ENCODE peak calls at places on chromosomes 1 and 21, in six cellular contexts. I is body of pancreas, Z is adrenal gland, T is H1, X is breast epithelium, M is HepG2. H is an unnamed sample. For H3K4me1, the result is how much of the 10 kb centered on the place peaks cover.

GRCh38 chr1:206856674-206857464 is 8.6 kb upstream of the IL20 start:
- DNase-seq in I (no peak), Z (no peak), T (no peak), X (no peak), M (peak), H (no peak)

GRCh38 chr1:65310078-65310587 is 790 bp downstream of the DNAJC6 start:
- DNase-seq in I (peak), Z (peak), T (peak), X (no peak), M (no peak), H (no peak)

GRCh38 chr1:206912445-206913095 is 9.2 kb downstream of the FCMR start:
- DNase-seq in I (peak), Z (peak), T (no peak), X (peak), M (peak), H (peak)

GRCh38 chr1:109299087-109299983 is 7.5 kb downstream of the MYBPHL start:
- DNase-seq in I (peak), Z (no peak), T (no peak), X (peak), M (peak), H (no peak)

GRCh38 chr1:87560961-87561360 is 232.3 kb downstream of the LMO4 start:
- DNase-seq in I (no peak), Z (no peak), T (no peak), X (no peak), M (no peak), H (no peak)

GRCh38 chr1:203463469-203464062 is 12.0 kb upstream of the PRELP start:
- DNase-seq in I (no peak), Z (no peak), T (no peak), X (no peak), M (no peak), H (no peak)

GRCh38 chr1:230185076-230186001 is 118.3 kb downstream of the GALNT2 start:
- DNase-seq in I (no peak), Z (no peak), T (no peak), X (no peak), M (no peak), H (no peak)

GRCh38 chr1:25799758-25800537 is at the start of gene SELENON:
- DNase-seq in I (peak), Z (peak), T (no peak), X (peak), M (peak), H (peak)

GRCh38 chr1:119531606-119532323 is 24.8 kb downstream of the HSD3B1 start:
- DNase-seq in I (no peak), Z (no peak), T (no peak), X (no peak), M (no peak), H (no peak)

GRCh38 chr1:107251083-107251482 is 110.2 kb downstream of the NTNG1 start:
- DNase-seq in I (no peak), Z (no peak), T (no peak), X (no peak), M (no peak), H (no peak)

GRCh38 chr1:8902765-8903164 is 24.3 kb upstream of the ENO1 start:
- DNase-seq in I (no peak), Z (no peak), T (no peak), X (no peak), M (no peak), H (no peak)

GRCh38 chr1:217660353-217661062 is 29.4 kb downstream of the SPATA17 start:
- DNase-seq in I (no peak), Z (no peak), T (no peak), X (no peak), M (peak), H (no peak)

GRCh38 chr1:82515650-82516049 is 714.9 kb downstream of the ADGRL2 start:
- DNase-seq in I (no peak), Z (no peak), T (no peak), X (no peak), M (peak), H (no peak)

GRCh38 chr1:165795894-165796293 is 27.2 kb upstream of the TMCO1 start:
- DNase-seq in I (no peak), Z (no peak), T (no peak), X (no peak), M (no peak), H (no peak)

GRCh38 chr1:225577243-225577642 is 75.7 kb downstream of the ENAH start:
- DNase-seq in I (no peak), Z (no peak), T (no peak), X (no peak), M (no peak), H (no peak)

GRCh38 chr1:178774263-178774662 is 49.2 kb downstream of the RALGPS2 start:
- DNase-seq in I (no peak), Z (no peak), T (no peak), X (no peak), M (peak), H (no peak)

GRCh38 chr1:76501136-76501535 is 366.1 kb upstream of the ST6GALNAC5 start:
- DNase-seq in I (no peak), Z (no peak), T (no peak), X (no peak), M (no peak), H (no peak)

GRCh38 chr1:1225913-1226312 is 5.9 kb downstream of the SDF4 start:
- DNase-seq in I (no peak), Z (no peak), T (no peak), X (no peak), M (no peak), H (no peak)

GRCh38 chr1:177568702-177569101 is 397.9 kb downstream of the BRINP2 start:
- DNase-seq in I (no peak), Z (no peak), T (no peak), X (no peak), M (no peak), H (no peak)

GRCh38 chr1:221689138-221689537 is 52.8 kb downstream of the DUSP10 start:
- DNase-seq in I (no peak), Z (no peak), T (no peak), X (no peak), M (no peak), H (no peak)

GRCh38 chr1:38013027-38013588 is 574 bp downstream of the UTP11 start:
- DNase-seq in I (peak), Z (no peak), T (no peak), X (no peak), M (peak), H (no peak)

GRCh38 chr21:18499761-18500376 is 96.3 kb upstream of the TMPRSS15 start:
- DNase-seq in I (peak), Z (peak), T (no peak), X (no peak), M (peak), H (no peak)

GRCh38 chr1:234558186-234558836 is 51.7 kb downstream of the IRF2BP2 start:
- DNase-seq in I (no peak), Z (no peak), T (no peak), X (peak), M (no peak), H (peak)

GRCh38 chr1:9198538-9199361 is 35.8 kb upstream of the H6PD start:
- DNase-seq in I (no peak), Z (no peak), T (no peak), X (no peak), M (no peak), H (no peak)

GRCh38 chr1:30692948-30693301 is 30.5 kb downstream of the MATN1 start:
- DNase-seq in I (no peak), Z (no peak), T (no peak), X (no peak), M (no peak), H (peak)

GRCh38 chr1:24366707-24367106 is 46.9 kb downstream of the STPG1 start:
- DNase-seq in I (no peak), Z (no peak), T (no peak), X (no peak), M (no peak), H (no peak)

GRCh38 chr1:226181996-226182714 is 4.4 kb downstream of the ACBD3 start:
- DNase-seq in I (peak), Z (peak), T (no peak), X (no peak), M (peak), H (peak)

GRCh38 chr1:8880068-8880676 is 1.7 kb upstream of the ENO1 start:
- DNase-seq in I (peak), Z (no peak), T (no peak), X (no peak), M (peak), H (peak)

GRCh38 chr1:182568647-182569284 is 20.3 kb downstream of the RNASEL start:
- DNase-seq in I (no peak), Z (no peak), T (no peak), X (no peak), M (no peak), H (no peak)

GRCh38 chr1:225670806-225671733 is 18.1 kb upstream of the ENAH start:
- DNase-seq in I (no peak), Z (no peak), T (no peak), X (no peak), M (peak), H (no peak)

GRCh38 chr1:181104042-181104789 is 15.7 kb downstream of the IER5 start:
- DNase-seq in I (no peak), Z (no peak), T (no peak), X (no peak), M (no peak), H (no peak)
- H3K4me1 ChIP-seq in I (under half), Z (under half), T (under half), X (under half), M (half or more), H (under half)

DNA sequence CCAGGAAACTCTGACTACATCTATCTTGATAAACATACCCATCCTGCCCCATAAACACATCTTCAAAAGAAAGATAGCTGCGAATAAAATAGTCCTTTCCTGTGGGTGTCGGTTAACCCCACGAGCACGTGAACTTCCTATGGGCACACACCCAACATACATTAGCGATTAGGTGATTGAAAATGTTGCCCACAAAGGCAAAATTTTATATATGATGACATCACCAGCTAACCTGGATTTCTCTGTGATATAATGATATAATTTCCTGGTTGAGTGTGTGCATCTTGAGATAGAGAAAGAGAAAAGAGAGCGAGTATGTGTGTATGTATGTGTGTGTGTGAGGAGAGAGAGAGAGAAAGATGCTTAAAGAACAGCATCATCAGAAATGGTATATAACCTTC is 296.1 kb downstream of the PTPRC start:
- DNase-seq in I (no peak), Z (no peak), T (no peak), X (no peak), M (no peak), H (no peak)
- TF ChIP-seq POLR2A in I (no peak), Z (no peak), T (no peak), X (no peak), M (no peak), H (no peak)

GRCh38 chr1:173714759-173715537 is at the start of gene KLHL20:
- DNase-seq in I (peak), Z (peak), T (peak), X (peak), M (peak), H (peak)

GRCh38 chr1:173717238-173717637 is 2.5 kb downstream of the KLHL20 start:
- DNase-seq in I (peak), Z (no peak), T (no peak), X (no peak), M (peak), H (no peak)

GRCh38 chr1:173714441-173714758 is 381 bp upstream of the KLHL20 start:
- DNase-seq in I (no peak), Z (no peak), T (no peak), X (no peak), M (no peak), H (no peak)

DNA sequence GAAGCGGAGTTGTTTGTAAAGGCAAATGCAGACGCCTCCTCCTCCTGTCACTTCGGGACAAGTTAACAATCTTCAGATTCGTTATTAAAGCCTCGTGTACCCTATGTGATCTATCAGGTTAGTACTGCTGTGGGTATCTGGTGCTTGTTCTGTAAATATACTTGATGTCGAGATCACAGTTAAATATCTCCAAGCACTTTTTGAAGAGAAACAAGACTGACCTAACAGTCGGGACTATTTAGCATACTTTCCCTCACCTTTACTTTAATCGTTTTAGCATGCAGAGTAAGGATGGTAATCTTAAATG is 710 bp downstream of the KLHL20 start:
- DNase-seq in I (no peak), Z (no peak), T (no peak), X (no peak), M (no peak), H (no peak)
- H3K27ac ChIP-seq in I (peak), Z (peak), T (no peak), X (peak), M (peak), H (peak)

GRCh38 chr1:4219826-4220225 is 319.8 kb upstream of the C1orf174 start:
- DNase-seq in I (no peak), Z (no peak), T (no peak), X (no peak), M (peak), H (no peak)

GRCh38 chr1:4218619-4219018 is 318.5 kb upstream of the C1orf174 start:
- DNase-seq in I (no peak), Z (no peak), T (no peak), X (no peak), M (no peak), H (no peak)

GRCh38 chr1:4220362-4220761 is 320.3 kb upstream of the C1orf174 start:
- DNase-seq in I (no peak), Z (no peak), T (no peak), X (no peak), M (no peak), H (no peak)

GRCh38 chr1:4219111-4219510 is 319.0 kb upstream of the C1orf174 start:
- DNase-seq in I (no peak), Z (no peak), T (no peak), X (no peak), M (no peak), H (no peak)

DNA sequence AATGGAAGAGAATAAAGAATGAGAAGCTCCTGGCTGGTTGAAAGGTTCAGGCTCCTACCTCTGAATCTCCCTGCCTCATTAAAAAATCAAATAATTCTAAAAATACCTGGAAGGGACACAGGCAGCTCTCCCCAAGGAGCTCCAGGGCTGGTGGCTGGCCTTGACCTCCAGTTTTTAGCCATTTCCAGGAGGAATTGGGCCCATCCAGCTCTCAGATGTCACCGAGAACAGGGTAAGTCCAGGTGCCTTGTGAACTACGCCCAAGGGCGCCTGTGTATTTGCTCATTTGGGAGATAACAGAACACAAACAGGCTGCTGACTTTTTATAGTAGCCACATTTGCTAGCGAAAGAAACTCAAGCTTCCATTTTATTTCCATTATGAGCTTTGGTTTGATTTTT is 321.0 kb upstream of the C1orf174 start:
- DNase-seq in I (no peak), Z (no peak), T (no peak), X (no peak), M (no peak), H (no peak)
- H3K4me1 ChIP-seq in I (under half), Z (under half), T (under half), X (under half), M (under half), H (under half)

DNA sequence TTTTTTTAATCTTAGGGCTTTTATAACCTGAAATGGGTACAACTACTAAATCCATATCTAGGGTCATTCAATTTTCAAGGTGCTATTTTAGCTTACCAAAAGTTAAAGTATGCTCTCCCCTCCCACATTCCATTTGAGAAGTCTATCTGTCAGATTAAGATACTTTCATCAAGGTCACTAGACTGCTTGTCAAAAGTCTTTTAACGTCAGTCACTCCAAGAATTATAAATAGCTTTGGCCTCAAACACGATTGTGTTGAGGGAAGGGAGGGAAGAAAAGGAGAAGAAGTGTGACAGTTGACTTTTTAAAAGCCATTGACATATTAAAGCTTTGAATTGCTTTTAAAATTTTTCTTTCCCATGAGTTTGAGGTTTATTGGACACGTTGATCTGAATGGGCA is 175.8 kb downstream of the PTGER3 start:
- DNase-seq in I (no peak), Z (no peak), T (no peak), X (no peak), M (no peak), H (no peak)
- TF ChIP-seq POLR2A in I (no peak), Z (no peak), T (no peak), X (no peak), M (no peak), H (no peak)

GRCh38 chr1:205300149-205300548 is 21.4 kb downstream of the NUAK2 start:
- DNase-seq in I (no peak), Z (no peak), T (no peak), X (no peak), M (no peak), H (no peak)

GRCh38 chr1:205301842-205302588 is 19.5 kb downstream of the NUAK2 start:
- DNase-seq in I (no peak), Z (no peak), T (no peak), X (no peak), M (no peak), H (no peak)

GRCh38 chr1:205303247-205303888 is 18.2 kb downstream of the NUAK2 start:
- DNase-seq in I (no peak), Z (no peak), T (no peak), X (no peak), M (no peak), H (no peak)

GRCh38 chr1:205304046-205304694 is 17.4 kb downstream of the NUAK2 start:
- DNase-seq in I (no peak), Z (no peak), T (no peak), X (no peak), M (no peak), H (no peak)

DNA sequence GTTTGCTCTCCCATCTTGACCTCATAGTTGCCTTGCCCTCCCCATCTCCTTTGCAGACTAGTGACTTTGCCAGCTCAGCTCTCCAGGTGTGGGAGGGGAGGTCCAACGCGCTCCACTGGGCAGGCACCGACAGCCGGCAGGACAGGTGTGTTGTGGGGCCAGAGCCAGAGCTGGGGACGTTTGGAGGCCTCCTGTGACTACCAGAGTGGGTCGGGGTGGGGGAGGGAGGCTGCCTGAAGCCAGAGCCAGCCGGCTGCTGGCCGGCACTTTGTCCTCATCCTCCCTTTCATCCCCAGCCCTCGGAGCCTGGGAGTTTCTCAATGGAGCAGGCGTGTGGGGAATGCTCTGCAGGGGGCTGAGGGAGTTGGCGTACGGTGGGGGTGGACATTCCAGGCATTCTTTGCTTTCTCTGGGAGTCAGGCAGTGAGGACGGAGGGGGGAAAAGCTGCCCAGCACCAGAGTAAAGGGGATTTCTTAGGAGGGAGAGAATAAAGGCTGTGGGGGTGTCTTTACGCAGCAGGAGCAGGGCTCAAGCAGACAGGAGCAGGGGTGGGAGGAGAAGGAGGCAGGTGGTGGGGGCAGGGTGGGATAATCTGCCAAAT is 20.2 kb downstream of the NUAK2 start:
- DNase-seq in I (peak), Z (no peak), T (peak), X (no peak), M (peak), H (no peak)
- H3K27ac ChIP-seq in I (peak), Z (no peak), T (peak), X (peak), M (peak), H (peak)

DNA sequence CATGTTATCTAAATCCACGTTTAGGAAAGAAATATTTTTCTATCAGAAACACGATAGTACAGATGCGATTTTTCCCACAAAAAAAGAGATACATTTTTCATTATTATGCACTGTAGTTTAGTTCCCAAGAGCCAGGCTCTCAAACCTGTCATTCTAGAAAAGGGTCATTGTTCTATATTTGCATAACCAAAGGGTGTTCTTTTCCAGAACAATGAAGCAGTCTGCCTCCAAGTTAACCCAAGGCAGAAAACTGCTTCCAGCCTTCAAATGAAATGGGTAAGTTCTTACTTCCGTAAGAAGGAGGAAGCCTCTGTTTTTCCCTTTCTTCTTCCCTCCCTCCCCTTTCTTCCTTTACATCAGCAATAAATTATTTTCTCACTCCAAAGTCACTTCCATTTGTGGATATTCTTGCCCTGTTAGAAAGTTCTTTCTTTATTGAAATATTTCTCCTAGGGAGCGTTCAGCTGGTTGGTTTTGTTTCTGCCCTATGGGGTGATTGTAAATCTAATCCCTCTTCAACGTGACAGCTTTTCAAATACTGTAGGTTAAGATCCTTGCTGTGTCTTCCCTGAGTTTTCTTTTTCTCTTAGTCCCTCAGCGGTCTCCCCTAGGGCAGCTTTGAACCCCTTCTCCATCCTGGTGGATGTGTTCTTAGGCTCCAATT is 77.3 kb upstream of the PTGFRN start:
- DNase-seq in I (no peak), Z (no peak), T (peak), X (no peak), M (no peak), H (no peak)
- H3K4me1 ChIP-seq in I (half or more), Z (under half), T (under half), X (under half), M (under half), H (under half)

H was measured in uterus.